ENCODE peak calls at places on chromosomes 1 and 21, in four cellular contexts. One of them, this sample, is unnamed. For H3K27me3 and H3K9me1, the result is how much of the 10 kb centered on the place peaks cover.

GRCh38 chr1:97814804-97815203 is 106.0 kb downstream of the DPYD start:
- DNase-seq in IMR-90: no peak
- DNase-seq in endothelial cell of umbilical vein: no peak
- DNase-seq in K562: no peak
- DNase-seq in this sample: no peak

GRCh38 chr1:207058252-207058651 is 5.2 kb downstream of the PFKFB2 start:
- DNase-seq in IMR-90: no peak
- DNase-seq in endothelial cell of umbilical vein: no peak
- DNase-seq in K562: no peak
- DNase-seq in this sample: no peak

GRCh38 chr1:34865981-34866761 is 6.6 kb upstream of the SMIM12 start:
- DNase-seq in IMR-90: peak
- DNase-seq in endothelial cell of umbilical vein: peak
- DNase-seq in K562: peak
- DNase-seq in this sample: no peak

GRCh38 chr21:37986751-37987399 is 70.6 kb upstream of the KCNJ6 start:
- DNase-seq in IMR-90: no peak
- DNase-seq in endothelial cell of umbilical vein: no peak
- DNase-seq in K562: no peak
- DNase-seq in this sample: no peak

GRCh38 chr1:202821467-202821866 is 10.7 kb downstream of the PCAT6 start:
- DNase-seq in IMR-90: peak
- DNase-seq in endothelial cell of umbilical vein: no peak
- DNase-seq in K562: no peak
- DNase-seq in this sample: no peak

GRCh38 chr1:1672181-1672965 is 13.6 kb upstream of the CDK11B start:
- DNase-seq in IMR-90: no peak
- DNase-seq in endothelial cell of umbilical vein: no peak
- DNase-seq in K562: peak
- DNase-seq in this sample: no peak

GRCh38 chr1:200888349-200888838 is 6.3 kb upstream of the INAVA start:
- DNase-seq in IMR-90: no peak
- DNase-seq in endothelial cell of umbilical vein: no peak
- DNase-seq in K562: no peak
- DNase-seq in this sample: no peak

GRCh38 chr1:59574085-59574484 is 240.7 kb upstream of the HOOK1 start:
- DNase-seq in IMR-90: peak
- DNase-seq in endothelial cell of umbilical vein: no peak
- DNase-seq in K562: no peak
- DNase-seq in this sample: no peak

GRCh38 chr1:117609471-117609911 is 3.6 kb downstream of the TENT5C start:
- DNase-seq in IMR-90: peak
- DNase-seq in endothelial cell of umbilical vein: no peak
- DNase-seq in K562: no peak
- DNase-seq in this sample: no peak

GRCh38 chr1:220690140-220691038 is at the start of gene C1orf115:
- DNase-seq in IMR-90: peak
- DNase-seq in endothelial cell of umbilical vein: peak
- DNase-seq in K562: peak
- DNase-seq in this sample: peak

GRCh38 chr1:230047114-230047865 is 19.7 kb upstream of the GALNT2 start:
- DNase-seq in IMR-90: no peak
- DNase-seq in endothelial cell of umbilical vein: no peak
- DNase-seq in K562: no peak
- DNase-seq in this sample: no peak

GRCh38 chr1:204455063-204455830 is 39.4 kb downstream of the PIK3C2B start:
- DNase-seq in IMR-90: no peak
- DNase-seq in endothelial cell of umbilical vein: no peak
- DNase-seq in K562: no peak
- DNase-seq in this sample: no peak

DNA sequence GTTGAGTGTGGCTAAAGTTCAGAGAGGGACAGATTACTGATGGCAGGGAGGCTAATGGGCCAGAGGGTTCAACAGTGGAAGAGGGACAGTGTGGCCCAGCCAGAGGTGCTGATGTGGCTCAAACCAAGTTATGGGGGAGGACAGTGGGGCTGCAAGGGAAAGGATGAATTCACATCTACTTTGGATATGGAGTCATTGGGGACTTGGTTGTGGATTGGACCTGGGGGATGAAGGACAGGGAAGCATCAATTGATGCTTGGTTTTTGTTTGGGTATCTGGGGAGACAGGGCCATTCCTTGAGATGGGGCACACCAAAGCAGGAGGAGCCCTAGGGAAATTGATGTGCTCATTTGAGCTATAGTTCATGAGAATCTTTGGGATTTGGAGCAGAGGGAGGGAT is 23.3 kb downstream of the FOXO6 start:
- DNase-seq in IMR-90: no peak
- DNase-seq in endothelial cell of umbilical vein: no peak
- DNase-seq in K562: no peak
- DNase-seq in this sample: no peak
- H3K27me3 ChIP-seq in IMR-90: half or more
- H3K27me3 ChIP-seq in endothelial cell of umbilical vein: under half
- H3K27me3 ChIP-seq in K562: under half
- H3K27me3 ChIP-seq in this sample: half or more

GRCh38 chr1:244583358-244583757 is 69.6 kb upstream of the DESI2 start:
- DNase-seq in IMR-90: no peak
- DNase-seq in endothelial cell of umbilical vein: no peak
- DNase-seq in K562: no peak
- DNase-seq in this sample: no peak
- H3K9me1 ChIP-seq in IMR-90: under half
- H3K9me1 ChIP-seq in endothelial cell of umbilical vein: under half
- H3K9me1 ChIP-seq in K562: under half
- H3K9me1 ChIP-seq in this sample: under half

GRCh38 chr1:240237305-240237721 is 145.6 kb downstream of the FMN2 start:
- DNase-seq in IMR-90: peak
- DNase-seq in endothelial cell of umbilical vein: no peak
- DNase-seq in K562: no peak
- DNase-seq in this sample: no peak
- H3K27ac ChIP-seq in IMR-90: peak
- H3K27ac ChIP-seq in endothelial cell of umbilical vein: no peak
- H3K27ac ChIP-seq in K562: no peak
- H3K27ac ChIP-seq in this sample: no peak

GRCh38 chr1:165545974-165546373 is 2.2 kb downstream of the LRRC52 start:
- DNase-seq in IMR-90: no peak
- DNase-seq in endothelial cell of umbilical vein: no peak
- DNase-seq in K562: no peak
- DNase-seq in this sample: no peak

GRCh38 chr1:165544996-165545395 is 1.2 kb downstream of the LRRC52 start:
- DNase-seq in IMR-90: no peak
- DNase-seq in endothelial cell of umbilical vein: no peak
- DNase-seq in K562: no peak
- DNase-seq in this sample: no peak

GRCh38 chr1:165551469-165551868 is 7.7 kb downstream of the LRRC52 start:
- DNase-seq in IMR-90: no peak
- DNase-seq in endothelial cell of umbilical vein: no peak
- DNase-seq in K562: no peak
- DNase-seq in this sample: no peak

DNA sequence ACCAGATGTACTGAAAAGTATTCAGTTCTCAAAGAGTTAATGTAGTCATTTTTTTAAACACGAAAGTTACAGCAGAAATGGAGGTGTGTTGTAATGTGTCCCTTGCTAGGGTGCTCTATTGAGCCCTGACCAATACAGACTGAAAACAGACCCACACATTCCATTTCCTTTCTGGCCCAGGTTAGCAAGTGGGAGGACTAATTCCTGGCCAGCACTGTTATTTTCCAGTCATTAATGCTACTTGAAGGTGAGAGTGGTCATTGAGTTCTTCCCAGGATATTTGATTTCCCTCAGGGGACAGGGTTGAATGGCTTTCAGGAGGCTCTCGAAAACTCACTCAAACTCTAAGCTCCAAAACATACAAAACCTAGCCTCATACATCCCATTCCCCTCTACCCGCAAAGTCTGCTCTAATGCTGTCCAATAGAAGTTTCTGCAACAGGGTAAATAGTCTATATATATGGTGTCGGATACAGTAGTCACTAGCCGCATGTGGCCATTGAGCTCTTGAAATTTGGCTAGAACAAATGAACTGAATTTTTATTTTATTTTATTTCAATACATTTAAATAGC is 6.2 kb downstream of the LRRC52 start:
- DNase-seq in IMR-90: no peak
- DNase-seq in endothelial cell of umbilical vein: no peak
- DNase-seq in K562: no peak
- DNase-seq in this sample: no peak
- H3K27me3 ChIP-seq in IMR-90: under half
- H3K27me3 ChIP-seq in endothelial cell of umbilical vein: under half
- H3K27me3 ChIP-seq in K562: under half
- H3K27me3 ChIP-seq in this sample: under half

GRCh38 chr21:33572350-33572749 is 16.1 kb downstream of the DONSON start:
- DNase-seq in IMR-90: no peak
- DNase-seq in endothelial cell of umbilical vein: peak
- DNase-seq in K562: no peak
- DNase-seq in this sample: no peak
- H3K9me1 ChIP-seq in IMR-90: under half
- H3K9me1 ChIP-seq in endothelial cell of umbilical vein: under half
- H3K9me1 ChIP-seq in K562: under half
- H3K9me1 ChIP-seq in this sample: under half

GRCh38 chr1:24481843-24482610 is 20.6 kb upstream of the RCAN3 start:
- DNase-seq in IMR-90: no peak
- DNase-seq in endothelial cell of umbilical vein: no peak
- DNase-seq in K562: no peak
- DNase-seq in this sample: no peak
- H3K27ac ChIP-seq in IMR-90: no peak
- H3K27ac ChIP-seq in endothelial cell of umbilical vein: no peak
- H3K27ac ChIP-seq in K562: no peak
- H3K27ac ChIP-seq in this sample: no peak

GRCh38 chr1:183632964-183633363 is 2.6 kb downstream of the ARPC5 start:
- DNase-seq in IMR-90: no peak
- DNase-seq in endothelial cell of umbilical vein: no peak
- DNase-seq in K562: peak
- DNase-seq in this sample: no peak

GRCh38 chr1:183634429-183635065 is 1.0 kb downstream of the ARPC5 start:
- DNase-seq in IMR-90: no peak
- DNase-seq in endothelial cell of umbilical vein: no peak
- DNase-seq in K562: no peak
- DNase-seq in this sample: no peak

GRCh38 chr1:183635112-183635605 is 424 bp downstream of the ARPC5 start:
- DNase-seq in IMR-90: no peak
- DNase-seq in endothelial cell of umbilical vein: no peak
- DNase-seq in K562: peak
- DNase-seq in this sample: no peak

GRCh38 chr1:183632087-183632486 is 3.5 kb downstream of the ARPC5 start:
- DNase-seq in IMR-90: peak
- DNase-seq in endothelial cell of umbilical vein: no peak
- DNase-seq in K562: no peak
- DNase-seq in this sample: no peak

DNA sequence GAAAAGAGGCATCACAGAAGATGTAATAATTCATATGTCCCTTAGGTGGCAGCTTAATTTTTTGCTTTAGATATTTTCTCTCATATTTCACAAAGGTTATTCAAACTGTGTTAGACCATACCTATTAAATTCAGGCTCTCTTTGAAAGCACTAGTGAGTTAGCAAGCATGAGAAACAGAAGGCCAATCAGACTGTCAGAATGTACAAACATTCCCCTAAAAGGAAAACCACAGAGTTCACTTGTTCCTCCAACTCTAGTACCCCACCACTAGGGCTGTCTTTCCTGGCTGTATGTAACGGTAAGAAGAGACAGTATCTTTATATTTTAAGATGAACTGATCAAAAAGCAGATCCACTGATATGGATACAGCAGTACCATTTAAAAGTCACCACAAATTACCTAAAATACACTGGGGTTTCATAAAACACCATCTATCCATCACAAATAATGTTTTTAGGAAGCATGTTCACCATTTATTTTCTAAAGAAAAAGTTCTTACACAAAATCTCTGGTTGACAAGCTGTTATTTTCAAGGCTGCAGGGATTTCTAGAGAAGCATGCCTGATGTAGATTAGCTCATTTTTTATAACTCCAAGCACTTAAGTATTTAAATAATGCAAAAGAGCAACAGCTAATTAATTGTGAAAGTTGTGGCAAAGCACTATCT is 1.8 kb downstream of the ARPC5 start:
- DNase-seq in IMR-90: peak
- DNase-seq in endothelial cell of umbilical vein: peak
- DNase-seq in K562: peak
- DNase-seq in this sample: no peak
- H3K27me3 ChIP-seq in IMR-90: under half
- H3K27me3 ChIP-seq in endothelial cell of umbilical vein: under half
- H3K27me3 ChIP-seq in K562: under half
- H3K27me3 ChIP-seq in this sample: under half

GRCh38 chr1:6357243-6357929 is 36.2 kb downstream of the ACOT7 start:
- DNase-seq in IMR-90: no peak
- DNase-seq in endothelial cell of umbilical vein: no peak
- DNase-seq in K562: no peak
- DNase-seq in this sample: no peak
- H3K9me1 ChIP-seq in IMR-90: under half
- H3K9me1 ChIP-seq in endothelial cell of umbilical vein: under half
- H3K9me1 ChIP-seq in K562: under half
- H3K9me1 ChIP-seq in this sample: under half

DNA sequence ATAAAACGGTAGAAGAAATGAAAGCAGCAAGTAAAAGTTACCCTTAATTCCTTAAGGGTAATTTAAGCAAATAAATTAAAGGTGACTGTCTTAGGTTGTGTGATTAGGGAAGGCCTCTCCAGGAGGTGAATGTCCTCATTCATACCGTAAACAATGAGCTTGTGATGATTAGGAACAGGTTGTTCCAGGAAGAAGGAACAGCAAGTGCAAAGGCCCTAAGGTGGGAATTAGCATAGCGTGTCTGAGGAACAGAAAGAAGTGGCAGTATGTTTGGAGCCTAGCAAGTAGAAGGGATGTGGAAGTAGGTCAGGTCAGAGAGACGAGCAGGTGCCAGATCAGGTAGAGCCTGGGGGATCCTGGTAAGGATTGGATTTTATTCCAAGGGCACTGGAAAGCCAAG is 5.6 kb downstream of the AK4 start:
- DNase-seq in IMR-90: no peak
- DNase-seq in endothelial cell of umbilical vein: no peak
- DNase-seq in K562: no peak
- DNase-seq in this sample: no peak
- H3K27ac ChIP-seq in IMR-90: no peak
- H3K27ac ChIP-seq in endothelial cell of umbilical vein: no peak
- H3K27ac ChIP-seq in K562: no peak
- H3K27ac ChIP-seq in this sample: no peak

This sample was measured in keratinocyte.